ENCODE peak calls at places on chromosomes 7 and 10, in nine cellular contexts. One of them, this sample, is unnamed.

GRCh38 chr7:47340490-47340889 is 241.4 kb downstream of the TNS3 start:
- DNase-seq in left lung: no peak
- DNase-seq in HL-60: no peak
- DNase-seq in colonic mucosa: no peak
- DNase-seq in GM23338: no peak
- DNase-seq in heart left ventricle: no peak
- DNase-seq in transverse colon: no peak
- DNase-seq in right atrium auricular region: no peak
- DNase-seq in fibroblast of lung: no peak
- DNase-seq in this sample: no peak

GRCh38 chr10:35639651-35640311 is 2.3 kb downstream of the FZD8 start:
- DNase-seq in left lung: peak
- DNase-seq in HL-60: no peak
- DNase-seq in colonic mucosa: peak
- DNase-seq in GM23338: peak
- DNase-seq in heart left ventricle: peak
- DNase-seq in transverse colon: peak
- DNase-seq in right atrium auricular region: no peak
- DNase-seq in fibroblast of lung: peak
- DNase-seq in this sample: peak

GRCh38 chr10:11120711-11121110 is 103.0 kb downstream of the CELF2 start:
- DNase-seq in left lung: no peak
- DNase-seq in HL-60: no peak
- DNase-seq in colonic mucosa: no peak
- DNase-seq in GM23338: no peak
- DNase-seq in heart left ventricle: no peak
- DNase-seq in transverse colon: no peak
- DNase-seq in right atrium auricular region: no peak
- DNase-seq in fibroblast of lung: no peak
- DNase-seq in this sample: no peak

GRCh38 chr7:45089314-45089891 is 634 bp upstream of the NACAD start:
- DNase-seq in left lung: no peak
- DNase-seq in HL-60: no peak
- DNase-seq in colonic mucosa: peak
- DNase-seq in GM23338: peak
- DNase-seq in heart left ventricle: peak
- DNase-seq in transverse colon: peak
- DNase-seq in right atrium auricular region: no peak
- DNase-seq in fibroblast of lung: peak
- DNase-seq in this sample: no peak

GRCh38 chr10:91076991-91077548 is 143.4 kb upstream of the PCGF5 start:
- DNase-seq in left lung: no peak
- DNase-seq in HL-60: no peak
- DNase-seq in colonic mucosa: no peak
- DNase-seq in GM23338: no peak
- DNase-seq in heart left ventricle: no peak
- DNase-seq in transverse colon: no peak
- DNase-seq in right atrium auricular region: no peak
- DNase-seq in fibroblast of lung: no peak
- DNase-seq in this sample: no peak

GRCh38 chr10:17062493-17063487 is 66.8 kb downstream of the CUBN start:
- DNase-seq in left lung: no peak
- DNase-seq in HL-60: no peak
- DNase-seq in colonic mucosa: no peak
- DNase-seq in GM23338: no peak
- DNase-seq in heart left ventricle: peak
- DNase-seq in transverse colon: no peak
- DNase-seq in right atrium auricular region: peak
- DNase-seq in fibroblast of lung: peak
- DNase-seq in this sample: peak

GRCh38 chr10:130898381-130898780 is 413.1 kb downstream of the TCERG1L start:
- DNase-seq in left lung: no peak
- DNase-seq in HL-60: no peak
- DNase-seq in colonic mucosa: no peak
- DNase-seq in GM23338: no peak
- DNase-seq in heart left ventricle: no peak
- DNase-seq in transverse colon: no peak
- DNase-seq in right atrium auricular region: no peak
- DNase-seq in fibroblast of lung: no peak
- DNase-seq in this sample: no peak

GRCh38 chr7:134527979-134528371 is 608 bp downstream of the AKR1B10 start:
- DNase-seq in left lung: no peak
- DNase-seq in HL-60: no peak
- DNase-seq in colonic mucosa: no peak
- DNase-seq in GM23338: peak
- DNase-seq in heart left ventricle: no peak
- DNase-seq in transverse colon: no peak
- DNase-seq in right atrium auricular region: no peak
- DNase-seq in fibroblast of lung: peak
- DNase-seq in this sample: peak

GRCh38 chr7:40945788-40946187 is 757.1 kb downstream of the INHBA start:
- DNase-seq in left lung: no peak
- DNase-seq in HL-60: no peak
- DNase-seq in colonic mucosa: no peak
- DNase-seq in GM23338: no peak
- DNase-seq in heart left ventricle: no peak
- DNase-seq in transverse colon: no peak
- DNase-seq in right atrium auricular region: no peak
- DNase-seq in fibroblast of lung: no peak
- DNase-seq in this sample: no peak

GRCh38 chr10:95319239-95319638 is 28.4 kb upstream of the PDLIM1 start:
- DNase-seq in left lung: no peak
- DNase-seq in HL-60: no peak
- DNase-seq in colonic mucosa: no peak
- DNase-seq in GM23338: no peak
- DNase-seq in heart left ventricle: no peak
- DNase-seq in transverse colon: no peak
- DNase-seq in right atrium auricular region: no peak
- DNase-seq in fibroblast of lung: peak
- DNase-seq in this sample: no peak

GRCh38 chr7:28207486-28208158 is 27.0 kb upstream of the JAZF1 start:
- DNase-seq in left lung: no peak
- DNase-seq in HL-60: no peak
- DNase-seq in colonic mucosa: no peak
- DNase-seq in GM23338: no peak
- DNase-seq in heart left ventricle: no peak
- DNase-seq in transverse colon: no peak
- DNase-seq in right atrium auricular region: no peak
- DNase-seq in fibroblast of lung: no peak
- DNase-seq in this sample: no peak

GRCh38 chr7:34096135-34096775 is 190.9 kb downstream of the BMPER start:
- DNase-seq in left lung: no peak
- DNase-seq in HL-60: no peak
- DNase-seq in colonic mucosa: peak
- DNase-seq in GM23338: no peak
- DNase-seq in heart left ventricle: peak
- DNase-seq in transverse colon: peak
- DNase-seq in right atrium auricular region: peak
- DNase-seq in fibroblast of lung: peak
- DNase-seq in this sample: peak

GRCh38 chr10:819816-820215 is 111.7 kb downstream of the LARP4B start:
- DNase-seq in left lung: no peak
- DNase-seq in HL-60: no peak
- DNase-seq in colonic mucosa: no peak
- DNase-seq in GM23338: no peak
- DNase-seq in heart left ventricle: no peak
- DNase-seq in transverse colon: no peak
- DNase-seq in right atrium auricular region: no peak
- DNase-seq in fibroblast of lung: no peak
- DNase-seq in this sample: no peak

GRCh38 chr10:90319188-90319914 is 538.5 kb downstream of the HTR7 start:
- DNase-seq in left lung: no peak
- DNase-seq in HL-60: no peak
- DNase-seq in colonic mucosa: no peak
- DNase-seq in GM23338: peak
- DNase-seq in heart left ventricle: no peak
- DNase-seq in transverse colon: no peak
- DNase-seq in right atrium auricular region: no peak
- DNase-seq in fibroblast of lung: peak
- DNase-seq in this sample: no peak

GRCh38 chr7:98354052-98354451 is 46.8 kb downstream of the BAIAP2L1 start:
- DNase-seq in left lung: no peak
- DNase-seq in HL-60: no peak
- DNase-seq in colonic mucosa: no peak
- DNase-seq in GM23338: no peak
- DNase-seq in heart left ventricle: no peak
- DNase-seq in transverse colon: no peak
- DNase-seq in right atrium auricular region: no peak
- DNase-seq in fibroblast of lung: peak
- DNase-seq in this sample: no peak

DNA sequence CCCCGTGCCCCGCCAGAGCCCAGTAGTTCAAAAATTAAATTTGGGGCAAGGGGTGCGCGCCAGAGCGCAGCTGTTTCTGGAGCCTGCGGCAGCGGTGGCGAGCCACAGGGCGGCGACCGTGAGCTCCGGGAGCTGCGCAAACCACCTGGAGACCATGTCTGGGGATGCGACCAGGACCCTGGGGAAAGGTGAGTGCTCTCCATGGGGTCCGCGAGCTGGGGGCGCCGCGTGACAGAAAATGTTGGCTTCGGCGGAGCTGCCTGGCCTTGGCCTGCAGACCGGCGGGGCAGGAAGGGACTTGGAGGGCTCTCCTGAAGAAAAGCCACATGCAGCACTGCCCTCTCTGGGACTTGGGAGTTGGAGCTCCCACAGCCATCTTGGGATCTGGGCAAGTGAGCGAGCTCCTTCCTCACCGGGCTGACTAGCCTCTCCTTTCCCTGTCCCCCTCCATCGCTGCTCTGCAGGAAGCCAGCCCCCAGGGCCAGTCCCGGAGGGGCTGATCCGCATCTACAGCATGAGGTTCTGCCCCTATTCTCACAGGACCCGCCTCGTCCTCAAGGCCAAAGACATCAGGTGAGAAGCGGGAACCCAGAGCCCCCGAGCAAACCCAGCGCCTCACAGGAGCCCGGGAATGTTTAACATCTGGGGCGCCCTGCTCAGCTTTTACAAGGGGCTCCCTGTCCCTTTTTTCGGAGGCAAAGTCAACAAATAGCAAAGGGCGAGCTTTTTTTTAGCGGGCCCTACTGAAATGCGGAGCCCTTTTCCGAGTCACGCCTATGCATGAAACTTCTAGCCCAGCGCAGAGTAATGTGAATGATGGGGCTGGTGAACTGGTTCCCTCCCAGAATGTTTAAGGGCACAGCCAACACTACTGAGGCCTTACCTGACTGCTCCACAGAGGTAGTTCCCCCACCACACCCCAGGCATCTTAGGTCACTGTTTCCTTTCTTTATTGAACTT is 6.1 kb downstream of the GSTO2 start:
- DNase-seq in left lung: peak
- DNase-seq in HL-60: no peak
- DNase-seq in colonic mucosa: peak
- DNase-seq in GM23338: peak
- DNase-seq in heart left ventricle: peak
- DNase-seq in transverse colon: peak
- DNase-seq in right atrium auricular region: no peak
- DNase-seq in fibroblast of lung: peak
- DNase-seq in this sample: no peak
- H3K27ac ChIP-seq in left lung: no peak
- H3K27ac ChIP-seq in HL-60: no peak
- H3K27ac ChIP-seq in colonic mucosa: no peak
- H3K27ac ChIP-seq in GM23338: no peak
- H3K27ac ChIP-seq in heart left ventricle: no peak
- H3K27ac ChIP-seq in transverse colon: no peak
- H3K27ac ChIP-seq in right atrium auricular region: no peak
- H3K27ac ChIP-seq in fibroblast of lung: no peak
- H3K27ac ChIP-seq in this sample: no peak

GRCh38 chr7:103989785-103990775 is 622 bp upstream of the RELN start:
- DNase-seq in left lung: peak
- DNase-seq in HL-60: no peak
- DNase-seq in colonic mucosa: no peak
- DNase-seq in GM23338: peak
- DNase-seq in heart left ventricle: no peak
- DNase-seq in transverse colon: no peak
- DNase-seq in right atrium auricular region: no peak
- DNase-seq in fibroblast of lung: peak
- DNase-seq in this sample: no peak
- TF ChIP-seq CTCF in left lung: no peak
- TF ChIP-seq CTCF in HL-60: no peak
- TF ChIP-seq CTCF in colonic mucosa: no peak
- TF ChIP-seq CTCF in GM23338: no peak
- TF ChIP-seq CTCF in heart left ventricle: no peak
- TF ChIP-seq CTCF in transverse colon: no peak
- TF ChIP-seq CTCF in right atrium auricular region: no peak
- TF ChIP-seq CTCF in fibroblast of lung: no peak
- TF ChIP-seq CTCF in this sample: no peak

DNA sequence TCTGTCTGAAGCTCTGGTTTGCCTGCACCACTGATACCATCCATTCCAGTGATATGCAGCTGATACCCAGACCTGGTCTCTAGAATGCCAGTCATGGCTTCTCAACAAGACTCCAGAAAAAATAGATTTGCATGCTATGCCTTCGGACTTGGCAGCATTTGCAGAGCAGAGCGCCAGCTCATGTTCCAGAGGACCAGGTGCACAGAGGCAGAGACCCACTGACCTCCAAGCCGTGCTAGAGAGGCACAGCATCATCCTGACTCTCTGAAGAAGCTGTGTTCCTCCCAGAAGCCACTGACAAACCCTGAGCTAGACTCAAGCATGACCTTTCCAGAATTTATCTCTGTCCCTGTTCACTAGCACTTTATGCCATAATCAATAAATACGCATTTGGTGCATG is 7.0 kb upstream of the PRKAG2 start:
- DNase-seq in left lung: no peak
- DNase-seq in HL-60: no peak
- DNase-seq in colonic mucosa: no peak
- DNase-seq in GM23338: no peak
- DNase-seq in heart left ventricle: no peak
- DNase-seq in transverse colon: no peak
- DNase-seq in right atrium auricular region: no peak
- DNase-seq in fibroblast of lung: no peak
- DNase-seq in this sample: peak
- H3K27ac ChIP-seq in left lung: no peak
- H3K27ac ChIP-seq in HL-60: no peak
- H3K27ac ChIP-seq in colonic mucosa: no peak
- H3K27ac ChIP-seq in GM23338: no peak
- H3K27ac ChIP-seq in heart left ventricle: no peak
- H3K27ac ChIP-seq in transverse colon: no peak
- H3K27ac ChIP-seq in right atrium auricular region: no peak
- H3K27ac ChIP-seq in fibroblast of lung: no peak
- H3K27ac ChIP-seq in this sample: no peak

DNA sequence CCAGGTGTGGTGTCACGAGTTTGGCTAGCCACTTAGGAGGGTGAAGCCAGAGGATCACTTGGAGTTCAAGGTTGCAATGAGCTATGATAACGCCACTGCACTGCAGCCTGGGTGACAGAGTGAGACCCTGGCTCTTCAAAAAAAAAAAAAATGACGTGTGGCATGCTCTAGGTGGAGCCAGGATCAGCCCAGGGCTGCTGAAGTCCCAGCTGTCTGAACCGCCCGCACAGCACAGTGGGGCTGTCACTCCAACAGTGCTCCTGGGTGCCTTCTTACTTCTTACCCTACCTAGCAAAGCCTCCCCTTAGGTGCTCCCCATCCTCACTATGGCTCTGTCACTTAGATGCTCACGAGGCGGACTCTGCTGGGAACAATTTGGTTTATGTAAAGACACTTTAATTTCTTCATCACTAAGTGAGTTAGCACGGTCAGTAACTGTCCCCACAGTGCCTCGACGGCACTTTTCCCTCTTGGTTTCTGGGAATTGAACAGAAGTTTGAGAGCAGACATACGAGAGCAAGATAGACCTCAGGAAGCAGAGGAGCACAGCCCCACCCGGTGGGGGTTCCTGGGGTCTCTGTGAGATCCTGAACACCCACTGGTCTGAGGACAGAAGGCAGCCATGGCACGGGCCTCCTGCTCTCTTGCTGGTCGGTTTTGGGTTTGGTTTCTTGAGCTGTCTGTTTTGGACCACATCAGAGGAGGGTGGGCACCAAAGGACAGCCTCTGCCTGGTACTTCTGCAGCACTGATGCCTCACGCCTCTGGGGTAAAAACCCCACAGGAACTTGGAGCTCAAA is 66.2 kb upstream of the BTBD16 start:
- DNase-seq in left lung: no peak
- DNase-seq in HL-60: no peak
- DNase-seq in colonic mucosa: no peak
- DNase-seq in GM23338: no peak
- DNase-seq in heart left ventricle: no peak
- DNase-seq in transverse colon: no peak
- DNase-seq in right atrium auricular region: no peak
- DNase-seq in fibroblast of lung: peak
- DNase-seq in this sample: no peak
- TF ChIP-seq CTCF in left lung: no peak
- TF ChIP-seq CTCF in HL-60: no peak
- TF ChIP-seq CTCF in colonic mucosa: no peak
- TF ChIP-seq CTCF in GM23338: peak
- TF ChIP-seq CTCF in heart left ventricle: no peak
- TF ChIP-seq CTCF in transverse colon: no peak
- TF ChIP-seq CTCF in right atrium auricular region: no peak
- TF ChIP-seq CTCF in fibroblast of lung: no peak
- TF ChIP-seq CTCF in this sample: no peak